ENCODE peak calls at places on chromosomes 12 and 14, in ten cellular contexts. C, Y, J, Z, T, V, Q, I, A and L are unnamed samples.

GRCh38 chr12:10690906-10691305 is 17.1 kb upstream of the STYK1 start:
- DNase-seq in C (peak), Y (no peak), J (no peak), Z (no peak), T (no peak), V (no peak), Q (no peak), I (no peak), A (no peak), L (no peak)

GRCh38 chr12:124901003-124901402 is 13.4 kb downstream of the UBC start:
- DNase-seq in C (no peak), Y (no peak), J (no peak), Z (no peak), T (no peak), V (no peak), Q (no peak), I (no peak), A (no peak), L (peak)

GRCh38 chr12:120649442-120650248 is 9.2 kb downstream of the CABP1 start:
- DNase-seq in C (no peak), Y (peak), J (no peak), Z (no peak), T (no peak), V (no peak), Q (no peak), I (peak), A (no peak), L (no peak)

GRCh38 chr12:4273651-4274395 is at the start of gene CCND2:
- DNase-seq in C (peak), Y (peak), J (no peak), Z (peak), T (peak), V (no peak), Q (peak), I (peak), A (peak), L (no peak)

GRCh38 chr14:89600950-89601826 is 184.2 kb upstream of the FOXN3 start:
- DNase-seq in C (peak), Y (no peak), J (no peak), Z (no peak), T (no peak), V (no peak), Q (no peak), I (peak), A (no peak), L (no peak)

GRCh38 chr14:91357731-91358319 is 59.8 kb downstream of the CCDC88C start:
- DNase-seq in C (no peak), Y (no peak), J (no peak), Z (no peak), T (no peak), V (no peak), Q (no peak), I (no peak), A (no peak), L (no peak)

GRCh38 chr12:104249017-104249416 is 33.4 kb downstream of the TXNRD1 start:
- DNase-seq in C (no peak), Y (no peak), J (no peak), Z (no peak), T (no peak), V (no peak), Q (no peak), I (no peak), A (no peak), L (no peak)

GRCh38 chr12:70415987-70416386 is 49.9 kb downstream of the KCNMB4 start:
- DNase-seq in C (no peak), Y (no peak), J (no peak), Z (no peak), T (no peak), V (no peak), Q (no peak), I (no peak), A (no peak), L (no peak)

GRCh38 chr12:113891167-113891692 is 74.9 kb downstream of the RBM19 start:
- DNase-seq in C (no peak), Y (no peak), J (no peak), Z (no peak), T (no peak), V (no peak), Q (no peak), I (no peak), A (no peak), L (no peak)

GRCh38 chr14:71574976-71575375 is 357.3 kb upstream of the RGS6 start:
- DNase-seq in C (peak), Y (no peak), J (no peak), Z (no peak), T (no peak), V (no peak), Q (no peak), I (peak), A (peak), L (peak)

GRCh38 chr12:67940780-67941243 is 48.4 kb upstream of the IFNG-AS1 start:
- DNase-seq in C (peak), Y (no peak), J (no peak), Z (no peak), T (no peak), V (no peak), Q (no peak), I (peak), A (peak), L (peak)

GRCh38 chr14:21096438-21096837 is 2.0 kb downstream of the ZNF219 start:
- DNase-seq in C (no peak), Y (no peak), J (no peak), Z (no peak), T (no peak), V (no peak), Q (no peak), I (no peak), A (no peak), L (no peak)

GRCh38 chr12:108948369-108948768 is 68.5 kb downstream of the DAO start:
- DNase-seq in C (no peak), Y (no peak), J (no peak), Z (no peak), T (no peak), V (no peak), Q (no peak), I (no peak), A (no peak), L (no peak)

GRCh38 chr12:93231938-93232337 is 145.8 kb upstream of the NUDT4 start:
- DNase-seq in C (no peak), Y (no peak), J (no peak), Z (no peak), T (no peak), V (no peak), Q (no peak), I (no peak), A (no peak), L (no peak)

GRCh38 chr12:50951112-50951511 is 1.2 kb upstream of the HIGD1C start:
- DNase-seq in C (peak), Y (no peak), J (no peak), Z (no peak), T (no peak), V (no peak), Q (no peak), I (no peak), A (no peak), L (no peak)

GRCh38 chr14:73662439-73663056 is 17.8 kb downstream of the DNAL1 start:
- DNase-seq in C (peak), Y (no peak), J (no peak), Z (no peak), T (no peak), V (no peak), Q (no peak), I (peak), A (peak), L (peak)

GRCh38 chr12:123085730-123086487 is 65.0 kb downstream of the PITPNM2 start:
- DNase-seq in C (no peak), Y (no peak), J (no peak), Z (no peak), T (no peak), V (no peak), Q (no peak), I (peak), A (peak), L (peak)

GRCh38 chr14:73058923-73059311 is 583 bp downstream of the RBM25 start:
- DNase-seq in C (no peak), Y (no peak), J (peak), Z (no peak), T (no peak), V (peak), Q (no peak), I (peak), A (peak), L (peak)

GRCh38 chr12:15393995-15394394 is 71.7 kb downstream of the PTPRO start:
- DNase-seq in C (no peak), Y (no peak), J (no peak), Z (no peak), T (no peak), V (no peak), Q (no peak), I (no peak), A (no peak), L (no peak)

GRCh38 chr12:10119072-10119471 is 10.9 kb downstream of the CLEC7A start:
- DNase-seq in C (peak), Y (no peak), J (no peak), Z (no peak), T (no peak), V (no peak), Q (no peak), I (peak), A (no peak), L (peak)

GRCh38 chr12:119686355-119686754 is 18.4 kb downstream of the PRKAB1 start:
- DNase-seq in C (no peak), Y (no peak), J (no peak), Z (no peak), T (no peak), V (no peak), Q (no peak), I (no peak), A (no peak), L (no peak)

GRCh38 chr12:103181366-103182152 is 224.1 kb downstream of the ASCL1 start:
- DNase-seq in C (no peak), Y (no peak), J (no peak), Z (no peak), T (no peak), V (no peak), Q (no peak), I (no peak), A (no peak), L (no peak)

GRCh38 chr14:23154876-23155587 is 28.4 kb downstream of the SLC7A8 start:
- DNase-seq in C (peak), Y (peak), J (no peak), Z (no peak), T (no peak), V (no peak), Q (no peak), I (peak), A (peak), L (peak)

GRCh38 chr12:91695964-91696363 is 449.7 kb downstream of the BTG1 start:
- DNase-seq in C (no peak), Y (no peak), J (no peak), Z (no peak), T (no peak), V (no peak), Q (no peak), I (no peak), A (no peak), L (no peak)